ENCODE peak calls at places on chromosomes 1 and 21, in seven cellular contexts. Z is lower lobe of right lung; U is activated CD8-positive, alpha-beta T cell treated with anti-CD3 and anti-CD28 coated beads, Interleukin-2, amount 10 ng/mL, durations not matched to agents 7 days and 5 days; W is left ventricle myocardium superior; F is Panc1; D is psoas muscle; Y is T-cell. J is an unnamed sample.

GRCh38 chr21:35149698-35150097 is 100.6 kb upstream of the RUNX1 start:
- ATAC-seq in Z (no peak), U (no peak), W (no peak), F (no peak), D (no peak), Y (no peak), J (peak; percentile 58)

GRCh38 chr1:234971586-234972297 is 156.9 kb downstream of the TOMM20 start:
- ATAC-seq in Z (no peak), U (peak; percentile 29), W (no peak), F (no peak), D (no peak), Y (no peak), J (peak; percentile 37)

GRCh38 chr1:110155878-110156522 is 5.7 kb downstream of the SLC6A17 start:
- ATAC-seq in Z (peak; percentile 81), U (peak; percentile 71), W (peak; percentile 78), F (no peak), D (peak; percentile 67), Y (no peak), J (no peak)

GRCh38 chr1:2564815-2565415 is 8.7 kb downstream of the TNFRSF14 start:
- ATAC-seq in Z (no peak), U (no peak), W (no peak), F (no peak), D (no peak), Y (no peak), J (no peak)

GRCh38 chr21:31531967-31532366 is 127.5 kb upstream of the SOD1 start:
- ATAC-seq in Z (no peak), U (no peak), W (no peak), F (no peak), D (no peak), Y (no peak), J (no peak)

GRCh38 chr1:67777532-67777931 is 55.7 kb downstream of the GNG12 start:
- ATAC-seq in Z (no peak), U (no peak), W (no peak), F (no peak), D (no peak), Y (no peak), J (no peak)

GRCh38 chr1:2328676-2329455 is 62.5 kb downstream of the MORN1 start:
- ATAC-seq in Z (no peak), U (no peak), W (no peak), F (no peak), D (no peak), Y (no peak), J (no peak)

GRCh38 chr1:200684015-200684414 is 14.3 kb upstream of the DDX59 start:
- ATAC-seq in Z (no peak), U (no peak), W (no peak), F (peak; percentile 60), D (no peak), Y (no peak), J (peak; percentile 52)

GRCh38 chr1:236872075-236872666 is 77.1 kb downstream of the MTR start:
- ATAC-seq in Z (no peak), U (no peak), W (peak; percentile 70), F (no peak), D (peak; percentile 9), Y (no peak), J (no peak)

GRCh38 chr1:119582801-119583200 is 65.3 kb downstream of the ZNF697 start:
- ATAC-seq in Z (peak; percentile 93), U (peak; percentile 55), W (peak; percentile 92), F (peak; percentile 97), D (peak; percentile 85), Y (no peak), J (peak; percentile 43)

GRCh38 chr21:26385721-26386120 is 187.4 kb downstream of the CYYR1 start:
- ATAC-seq in Z (no peak), U (no peak), W (no peak), F (no peak), D (no peak), Y (no peak), J (no peak)

GRCh38 chr1:212483154-212483505 is 50.4 kb downstream of the NENF start:
- ATAC-seq in Z (peak; percentile 72), U (no peak), W (no peak), F (no peak), D (peak; percentile 22), Y (no peak), J (no peak)

GRCh38 chr1:222454196-222454595 is 93.7 kb downstream of the HHIPL2 start:
- ATAC-seq in Z (no peak), U (no peak), W (no peak), F (no peak), D (no peak), Y (no peak), J (no peak)

GRCh38 chr1:10632691-10633090 is 157.9 kb downstream of the PEX14 start:
- ATAC-seq in Z (no peak), U (no peak), W (no peak), F (no peak), D (no peak), Y (no peak), J (no peak)

GRCh38 chr1:112698366-112699310 is 8.3 kb downstream of the RHOC start:
- ATAC-seq in Z (no peak), U (no peak), W (no peak), F (no peak), D (no peak), Y (no peak), J (no peak)

GRCh38 chr1:17585266-17585987 is 45.9 kb downstream of the ARHGEF10L start:
- ATAC-seq in Z (no peak), U (no peak), W (no peak), F (no peak), D (no peak), Y (no peak), J (no peak)

GRCh38 chr1:11335417-11336070 is 62.5 kb downstream of the UBIAD1 start:
- ATAC-seq in Z (peak; percentile 20), U (no peak), W (no peak), F (no peak), D (no peak), Y (peak; percentile 52), J (no peak)

GRCh38 chr1:66276229-66276628 is 257.7 kb upstream of the SGIP1 start:
- ATAC-seq in Z (no peak), U (peak; percentile 80), W (no peak), F (no peak), D (no peak), Y (peak; percentile 69), J (peak; percentile 76)

GRCh38 chr1:222394224-222394623 is 153.7 kb downstream of the HHIPL2 start:
- ATAC-seq in Z (no peak), U (no peak), W (no peak), F (no peak), D (no peak), Y (no peak), J (no peak)

GRCh38 chr1:233723387-233723786 is 109.5 kb downstream of the KCNK1 start:
- ATAC-seq in Z (no peak), U (no peak), W (peak; percentile 87), F (no peak), D (no peak), Y (no peak), J (no peak)

GRCh38 chr1:83028467-83028866 is 970.5 kb downstream of the TTLL7 start:
- ATAC-seq in Z (no peak), U (no peak), W (no peak), F (no peak), D (no peak), Y (no peak), J (no peak)

GRCh38 chr1:13801232-13801631 is 101.2 kb downstream of the PRDM2 start:
- ATAC-seq in Z (peak; percentile 40), U (no peak), W (no peak), F (no peak), D (peak; percentile 81), Y (no peak), J (no peak)

GRCh38 chr1:172460901-172461315 is 17.0 kb upstream of the PIGC start:
- ATAC-seq in Z (peak; percentile 37), U (no peak), W (no peak), F (no peak), D (no peak), Y (no peak), J (no peak)

GRCh38 chr1:161044908-161045748 is 649 bp downstream of the USF1 start:
- ATAC-seq in Z (peak; percentile 83), U (peak; percentile 66), W (peak; percentile 68), F (peak; percentile 69), D (peak; percentile 75), Y (peak; percentile 52), J (peak; percentile 53)

GRCh38 chr1:21761052-21761451 is 21.9 kb downstream of the USP48 start:
- ATAC-seq in Z (no peak), U (no peak), W (no peak), F (no peak), D (no peak), Y (no peak), J (no peak)

GRCh38 chr1:155847823-155848529 is 9.0 kb downstream of the GON4L start:
- ATAC-seq in Z (no peak), U (peak; percentile 82), W (no peak), F (peak; percentile 27), D (no peak), Y (peak; percentile 38), J (peak; percentile 87)

GRCh38 chr1:235067396-235068154 is 61.1 kb downstream of the TOMM20 start:
- ATAC-seq in Z (peak; percentile 95), U (no peak), W (peak; percentile 84), F (peak; percentile 79), D (peak; percentile 87), Y (no peak), J (peak; percentile 84)

GRCh38 chr1:54310439-54311328 is 95.5 kb downstream of the SSBP3 start:
- ATAC-seq in Z (peak; percentile 55), U (peak; percentile 38), W (peak; percentile 40), F (peak; percentile 52), D (peak; percentile 68), Y (peak; percentile 73), J (peak; percentile 60)

GRCh38 chr1:96843196-96843595 is 121.6 kb downstream of the PTBP2 start:
- ATAC-seq in Z (no peak), U (no peak), W (no peak), F (no peak), D (no peak), Y (no peak), J (no peak)

GRCh38 chr1:22245100-22245650 is 102.3 kb upstream of the WNT4 start:
- ATAC-seq in Z (no peak), U (no peak), W (no peak), F (no peak), D (no peak), Y (no peak), J (no peak)

GRCh38 chr1:151680391-151680790 is 36.2 kb downstream of the CELF3 start:
- ATAC-seq in Z (no peak), U (no peak), W (no peak), F (no peak), D (no peak), Y (no peak), J (no peak)

GRCh38 chr1:17841944-17842343 is 86.8 kb downstream of the ACTL8 start:
- ATAC-seq in Z (no peak), U (no peak), W (no peak), F (no peak), D (no peak), Y (no peak), J (no peak)

GRCh38 chr1:206662396-206663092 is 22.2 kb upstream of the MAPKAPK2 start:
- ATAC-seq in Z (peak; percentile 59), U (no peak), W (no peak), F (no peak), D (no peak), Y (no peak), J (peak; percentile 78)

GRCh38 chr1:86064899-86065298 is 91.7 kb downstream of the COL24A1 start:
- ATAC-seq in Z (no peak), U (no peak), W (no peak), F (no peak), D (no peak), Y (no peak), J (no peak)

GRCh38 chr1:111199881-111200801 is at the start of gene DENND2D:
- ATAC-seq in Z (peak; percentile 41), U (peak; percentile 37), W (peak; percentile 49), F (no peak), D (no peak), Y (peak; percentile 32), J (peak; percentile 75)

GRCh38 chr1:102120910-102121309 is 124.2 kb upstream of the OLFM3 start:
- ATAC-seq in Z (no peak), U (no peak), W (no peak), F (no peak), D (no peak), Y (no peak), J (no peak)

GRCh38 chr1:111846842-111847241 is 91.1 kb downstream of the DDX20 start:
- ATAC-seq in Z (no peak), U (no peak), W (peak; percentile 81), F (no peak), D (no peak), Y (no peak), J (no peak)

GRCh38 chr1:100009458-100009857 is 39.7 kb downstream of the SLC35A3 start:
- ATAC-seq in Z (no peak), U (no peak), W (no peak), F (no peak), D (no peak), Y (no peak), J (no peak)

J was measured in activated T-helper 17 cell treated with anti-CD3 and anti-CD28 coated beads, Interleukin-2, amount 50 U/mL, for 72 hours.